ENCODE peak calls at places on chromosomes 11 and 22, in eight cellular contexts. F is CD4-positive, CD25-positive, alpha-beta regulatory T cell; I is A549; U is mesendoderm; Y is lower lobe of right lung; K is heart right ventricle; M is IMR-90; A is iPS DF 6.9. C is an unnamed sample. For H3K4me1, the result is how much of the 10 kb centered on the place peaks cover.

GRCh38 chr11:115996125-115996807 is 492.1 kb upstream of the CADM1 start:
- DNase-seq in F (no peak), I (no peak), U (no peak), Y (no peak), K (no peak), M (no peak), A (no peak), C (no peak)

GRCh38 chr11:889261-889660 is 21.3 kb downstream of the CHID1 start:
- DNase-seq in F (no peak), I (no peak), U (no peak), Y (no peak), K (no peak), M (no peak), A (no peak), C (no peak)

GRCh38 chr11:105368711-105369110 is 229.1 kb upstream of the CARD18 start:
- DNase-seq in F (no peak), I (no peak), U (no peak), Y (no peak), K (no peak), M (no peak), A (no peak), C (no peak)

GRCh38 chr11:43503417-43503816 is 144.7 kb downstream of the TTC17 start:
- DNase-seq in F (no peak), I (no peak), U (no peak), Y (no peak), K (no peak), M (no peak), A (no peak), C (no peak)

GRCh38 chr11:68872216-68873003 is 30.7 kb upstream of the CPT1A start:
- DNase-seq in F (no peak), I (no peak), U (no peak), Y (no peak), K (no peak), M (peak), A (no peak), C (no peak)

GRCh38 chr22:39559456-39560105 is 11.0 kb upstream of the CACNA1I start:
- DNase-seq in F (no peak), I (no peak), U (peak), Y (no peak), K (no peak), M (no peak), A (peak), C (no peak)

GRCh38 chr11:68213135-68213515 is at the start of gene KMT5B:
- DNase-seq in F (no peak), I (no peak), U (no peak), Y (no peak), K (peak), M (peak), A (no peak), C (no peak)

GRCh38 chr11:1948389-1948788 is 1.3 kb downstream of the MRPL23 start:
- DNase-seq in F (no peak), I (no peak), U (no peak), Y (peak), K (peak), M (no peak), A (no peak), C (no peak)

GRCh38 chr22:37472418-37473006 is 13.7 kb downstream of the MFNG start:
- DNase-seq in F (no peak), I (peak), U (peak), Y (no peak), K (no peak), M (peak), A (no peak), C (no peak)

GRCh38 chr11:63177872-63178271 is 33.9 kb upstream of the SLC22A24 start:
- DNase-seq in F (no peak), I (no peak), U (no peak), Y (no peak), K (no peak), M (no peak), A (no peak), C (no peak)

GRCh38 chr11:27460158-27460565 is 12.4 kb downstream of the LGR4 start:
- DNase-seq in F (no peak), I (no peak), U (no peak), Y (no peak), K (no peak), M (no peak), A (no peak), C (no peak)

GRCh38 chr22:24728790-24729637 is 45.5 kb downstream of the PIWIL3 start:
- DNase-seq in F (no peak), I (no peak), U (no peak), Y (no peak), K (peak), M (peak), A (no peak), C (peak)

GRCh38 chr11:38791346-38791961 is 2193.4 kb upstream of the RAG2 start:
- DNase-seq in F (no peak), I (peak), U (peak), Y (no peak), K (peak), M (peak), A (peak), C (no peak)

GRCh38 chr11:93648168-93648567 is 13.3 kb upstream of the CEP295 start:
- DNase-seq in F (no peak), I (no peak), U (peak), Y (no peak), K (no peak), M (peak), A (no peak), C (no peak)

GRCh38 chr11:9643751-9644150 is 20.1 kb upstream of the SWAP70 start:
- DNase-seq in F (no peak), I (no peak), U (no peak), Y (no peak), K (no peak), M (no peak), A (no peak), C (no peak)

GRCh38 chr11:70742553-70743291 is 344.4 kb downstream of the CTTN start:
- DNase-seq in F (no peak), I (no peak), U (peak), Y (peak), K (no peak), M (no peak), A (peak), C (no peak)

GRCh38 chr11:69259072-69259471 is 34.9 kb upstream of the MYEOV start:
- DNase-seq in F (no peak), I (no peak), U (no peak), Y (no peak), K (no peak), M (no peak), A (no peak), C (no peak)

GRCh38 chr11:121318848-121319834 is 26.6 kb downstream of the SC5D start:
- DNase-seq in F (peak), I (no peak), U (peak), Y (no peak), K (peak), M (peak), A (no peak), C (no peak)

GRCh38 chr11:1515082-1516060 is 28.8 kb upstream of the MOB2 start:
- DNase-seq in F (peak), I (peak), U (peak), Y (peak), K (peak), M (peak), A (peak), C (peak)

GRCh38 chr11:35143509-35144102 is 4.6 kb downstream of the CD44 start:
- DNase-seq in F (no peak), I (no peak), U (no peak), Y (no peak), K (no peak), M (no peak), A (no peak), C (no peak)

GRCh38 chr11:61279934-61280656 is 15.0 kb downstream of the VWCE start:
- DNase-seq in F (no peak), I (no peak), U (peak), Y (no peak), K (no peak), M (peak), A (no peak), C (no peak)

GRCh38 chr22:24208012-24208749 is 26.9 kb downstream of the SUSD2 start:
- DNase-seq in F (no peak), I (peak), U (no peak), Y (no peak), K (peak), M (peak), A (no peak), C (peak)

GRCh38 chr11:14418801-14419417 is 59.9 kb upstream of the RRAS2 start:
- DNase-seq in F (no peak), I (peak), U (peak), Y (no peak), K (no peak), M (peak), A (peak), C (no peak)

GRCh38 chr11:72962084-72962483 is 147.9 kb downstream of the ATG16L2 start:
- DNase-seq in F (no peak), I (no peak), U (peak), Y (no peak), K (no peak), M (peak), A (no peak), C (no peak)

GRCh38 chr22:17890245-17890671 is 116.0 kb upstream of the BID start:
- DNase-seq in F (no peak), I (no peak), U (no peak), Y (no peak), K (no peak), M (peak), A (no peak), C (no peak)

GRCh38 chr22:32204856-32205722 is at the start of gene RFPL2:
- DNase-seq in F (peak), I (peak), U (peak), Y (peak), K (no peak), M (peak), A (no peak), C (no peak)

GRCh38 chr11:123103326-123103980 is 41.5 kb upstream of the HSPA8 start:
- DNase-seq in F (peak), I (peak), U (peak), Y (no peak), K (peak), M (peak), A (peak), C (peak)

GRCh38 chr22:37803636-37804371 is 3.9 kb upstream of the GCAT start:
- DNase-seq in F (no peak), I (no peak), U (no peak), Y (no peak), K (no peak), M (no peak), A (no peak), C (no peak)

GRCh38 chr22:22070371-22070824 is 87.8 kb upstream of the TOP3B start:
- DNase-seq in F (no peak), I (no peak), U (no peak), Y (no peak), K (no peak), M (no peak), A (no peak), C (no peak)

GRCh38 chr22:47561115-47561675 is 798.7 kb downstream of the TBC1D22A start:
- DNase-seq in F (no peak), I (no peak), U (no peak), Y (no peak), K (no peak), M (no peak), A (no peak), C (no peak)

GRCh38 chr11:37721485-37721884 is 1123.4 kb upstream of the RAG2 start:
- DNase-seq in F (no peak), I (no peak), U (no peak), Y (no peak), K (no peak), M (no peak), A (no peak), C (no peak)

GRCh38 chr11:128737704-128738103 is 43.8 kb downstream of the FLI1 start:
- DNase-seq in F (no peak), I (no peak), U (no peak), Y (no peak), K (no peak), M (no peak), A (no peak), C (no peak)

GRCh38 chr11:128741511-128741910 is 47.6 kb downstream of the FLI1 start:
- DNase-seq in F (no peak), I (no peak), U (peak), Y (no peak), K (no peak), M (no peak), A (no peak), C (no peak)

GRCh38 chr11:128735935-128736610 is 42.2 kb downstream of the FLI1 start:
- DNase-seq in F (no peak), I (no peak), U (peak), Y (no peak), K (no peak), M (no peak), A (no peak), C (no peak)

GRCh38 chr11:128739589-128739988 is 45.7 kb downstream of the FLI1 start:
- DNase-seq in F (no peak), I (no peak), U (no peak), Y (no peak), K (no peak), M (no peak), A (no peak), C (no peak)

DNA sequence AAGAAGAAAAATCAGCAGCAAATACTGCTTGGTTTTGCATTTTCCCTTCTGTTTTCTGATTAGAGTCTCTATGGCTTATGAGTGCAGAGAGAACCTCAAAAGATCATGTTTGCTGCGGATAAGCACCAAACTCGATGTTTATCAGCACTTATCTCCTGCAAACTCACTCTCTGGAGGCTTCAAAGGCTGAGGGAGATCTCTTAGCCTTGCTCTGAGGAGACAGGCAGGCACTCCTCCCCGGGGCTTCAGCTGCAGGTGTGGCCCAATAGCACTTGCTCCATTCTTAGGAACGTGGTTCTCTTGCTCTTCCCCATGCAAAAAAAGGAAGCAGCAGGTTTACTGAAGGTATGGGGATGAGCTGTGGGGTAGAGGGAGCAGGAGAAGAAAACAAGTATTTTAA is 45.1 kb downstream of the FLI1 start:
- DNase-seq in F (no peak), I (no peak), U (no peak), Y (no peak), K (no peak), M (no peak), A (no peak), C (no peak)
- H3K27ac ChIP-seq in F (peak), I (no peak), U (no peak), Y (peak), K (no peak), M (no peak), A (no peak), C (no peak)

GRCh38 chr22:50190182-50190951 is 4.7 kb downstream of the TRABD start:
- DNase-seq in F (peak), I (peak), U (peak), Y (peak), K (peak), M (no peak), A (no peak), C (peak)

GRCh38 chr22:50189184-50189848 is 3.6 kb downstream of the TRABD start:
- DNase-seq in F (no peak), I (no peak), U (no peak), Y (no peak), K (no peak), M (no peak), A (no peak), C (no peak)

GRCh38 chr22:50191041-50191740 is 5.5 kb downstream of the TRABD start:
- DNase-seq in F (peak), I (no peak), U (no peak), Y (peak), K (no peak), M (no peak), A (no peak), C (no peak)

GRCh38 chr22:50188356-50188755 is 2.6 kb downstream of the TRABD start:
- DNase-seq in F (no peak), I (no peak), U (no peak), Y (peak), K (no peak), M (no peak), A (no peak), C (no peak)

DNA sequence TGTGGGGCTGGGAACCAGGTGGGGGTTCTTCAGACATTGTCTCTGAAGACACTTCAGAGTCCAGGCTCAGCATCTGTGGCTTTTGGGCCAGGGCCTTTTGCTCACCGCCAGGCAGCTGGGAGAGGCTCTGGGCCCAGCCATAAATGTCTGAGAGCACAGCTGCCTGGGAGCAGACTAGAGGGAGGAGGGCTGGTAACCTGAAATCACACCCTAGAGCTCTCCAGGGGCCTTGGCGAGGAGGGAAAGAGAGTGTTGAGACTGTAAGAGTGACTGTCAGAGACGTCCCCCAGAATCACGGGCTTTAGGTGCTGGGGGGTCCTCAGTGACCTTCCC is 4.1 kb downstream of the TRABD start:
- DNase-seq in F (no peak), I (no peak), U (peak), Y (no peak), K (no peak), M (no peak), A (no peak), C (no peak)
- H3K4me3 ChIP-seq in F (peak), I (peak), U (no peak), Y (peak), K (peak), M (no peak), A (no peak), C (peak)

GRCh38 chr11:41398175-41398574 is 61.3 kb downstream of the LRRC4C start:
- DNase-seq in F (no peak), I (no peak), U (no peak), Y (no peak), K (no peak), M (no peak), A (no peak), C (no peak)

GRCh38 chr11:41394562-41395160 is 64.8 kb downstream of the LRRC4C start:
- DNase-seq in F (no peak), I (no peak), U (no peak), Y (no peak), K (no peak), M (no peak), A (no peak), C (no peak)

GRCh38 chr11:41403462-41403861 is 56.0 kb downstream of the LRRC4C start:
- DNase-seq in F (no peak), I (no peak), U (no peak), Y (no peak), K (no peak), M (no peak), A (no peak), C (no peak)

GRCh38 chr11:41404109-41404508 is 55.3 kb downstream of the LRRC4C start:
- DNase-seq in F (no peak), I (no peak), U (no peak), Y (no peak), K (no peak), M (no peak), A (no peak), C (no peak)

DNA sequence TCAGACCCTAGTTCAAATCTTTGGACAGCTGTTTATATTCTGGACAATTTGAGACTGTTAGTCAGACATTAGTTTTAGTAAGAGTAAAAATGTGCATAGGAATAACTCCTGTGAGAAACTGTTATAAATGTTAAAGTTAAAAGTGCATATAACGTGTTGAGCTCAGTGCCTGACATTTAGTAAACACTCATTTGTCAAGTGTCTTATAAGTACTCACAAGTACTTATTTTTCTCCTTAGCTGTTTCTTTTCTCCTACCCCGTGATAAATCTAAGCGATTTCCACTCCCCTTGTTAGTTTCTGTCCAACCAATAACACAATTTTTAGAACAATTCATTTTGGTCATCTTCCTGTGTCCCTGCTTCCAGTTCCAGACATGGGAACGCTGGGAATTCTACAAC is 59.3 kb downstream of the LRRC4C start:
- DNase-seq in F (no peak), I (no peak), U (no peak), Y (no peak), K (no peak), M (no peak), A (no peak), C (no peak)
- H3K4me1 ChIP-seq in F (under half), I (under half), U (under half), Y (under half), K (under half), M (under half), A (under half), C (under half)

GRCh38 chr11:134940441-134941125 is 528.5 kb upstream of the B3GAT1 start:
- DNase-seq in F (no peak), I (no peak), U (no peak), Y (no peak), K (no peak), M (no peak), A (no peak), C (no peak)
- H3K27ac ChIP-seq in F (no peak), I (no peak), U (no peak), Y (no peak), K (no peak), M (no peak), A (no peak), C (no peak)

GRCh38 chr11:6259638-6260019 is at the start of gene CCKBR:
- DNase-seq in F (peak), I (no peak), U (no peak), Y (peak), K (no peak), M (no peak), A (no peak), C (no peak)
- H3K4me3 ChIP-seq in F (peak), I (peak), U (peak), Y (peak), K (peak), M (no peak), A (peak), C (peak)

GRCh38 chr11:94802501-94802900 is 34.3 kb downstream of the AMOTL1 start:
- DNase-seq in F (no peak), I (no peak), U (no peak), Y (no peak), K (no peak), M (no peak), A (no peak), C (no peak)

GRCh38 chr11:94799726-94800125 is 31.6 kb downstream of the AMOTL1 start:
- DNase-seq in F (no peak), I (no peak), U (no peak), Y (no peak), K (no peak), M (no peak), A (no peak), C (no peak)

GRCh38 chr11:94803491-94803890 is 35.3 kb downstream of the AMOTL1 start:
- DNase-seq in F (no peak), I (no peak), U (no peak), Y (no peak), K (no peak), M (peak), A (no peak), C (no peak)

GRCh38 chr11:94800394-94800793 is 32.2 kb downstream of the AMOTL1 start:
- DNase-seq in F (no peak), I (no peak), U (no peak), Y (no peak), K (peak), M (no peak), A (no peak), C (peak)

DNA sequence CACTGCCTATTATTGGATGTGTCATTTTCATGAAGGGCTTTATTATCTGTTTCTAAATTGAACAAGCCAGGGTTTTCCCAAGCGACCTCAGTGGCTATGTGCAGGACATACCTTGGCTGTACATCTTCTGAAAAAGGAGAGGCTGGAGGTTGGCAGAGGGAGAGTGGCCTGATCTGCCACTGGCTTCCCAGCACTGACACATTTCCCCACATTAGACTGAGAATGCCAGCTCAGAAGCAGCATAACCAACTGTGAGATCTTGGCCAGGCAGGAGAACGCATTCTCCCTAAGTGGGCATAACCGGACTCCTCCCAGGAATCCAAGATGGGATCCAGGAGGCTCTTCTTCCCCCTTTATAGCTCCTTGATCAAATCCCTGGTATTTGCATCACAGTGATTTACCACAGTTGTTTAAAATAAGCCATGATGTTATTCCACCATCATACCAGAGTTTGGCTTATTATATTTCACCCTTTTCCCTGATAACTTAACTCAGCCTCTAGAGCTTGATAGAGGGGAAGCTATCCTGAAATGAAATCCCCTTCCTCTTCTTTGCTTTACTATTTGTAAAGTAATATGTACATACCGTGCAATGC is 33.8 kb downstream of the AMOTL1 start:
- DNase-seq in F (no peak), I (no peak), U (no peak), Y (no peak), K (no peak), M (no peak), A (no peak), C (no peak)
- H3K4me1 ChIP-seq in F (under half), I (under half), U (under half), Y (under half), K (half or more), M (under half), A (under half), C (half or more)

GRCh38 chr11:12411395-12411794 is 34.0 kb downstream of the PARVA start:
- DNase-seq in F (no peak), I (no peak), U (no peak), Y (no peak), K (no peak), M (no peak), A (no peak), C (no peak)
- H3K27ac ChIP-seq in F (no peak), I (peak), U (peak), Y (no peak), K (no peak), M (peak), A (no peak), C (peak)